ENCODE peak calls at places on chromosome 4, in four cellular contexts. T is WTC11; O is CD4-positive, alpha-beta memory T cell; M is CD8-positive, alpha-beta memory T cell. K is an unnamed sample.
A peak's percentile ranks its signal among the peaks of the same experiment; 100 is the strongest.

GRCh38 chr4:40954119-40954668 is 204.4 kb downstream of the NSUN7 start:
- DNase-seq in T (no peak), O (no peak), M (no peak), K (no peak)

GRCh38 chr4:26326791-26327190 is 6.0 kb downstream of the RBPJ start:
- DNase-seq in T (no peak), O (no peak), M (no peak), K (no peak)

GRCh38 chr4:40908297-40908696 is 158.5 kb downstream of the NSUN7 start:
- DNase-seq in T (peak; percentile 21), O (no peak), M (no peak), K (no peak)

GRCh38 chr4:165326831-165327210 is 648 bp upstream of the MSMO1 start:
- DNase-seq in T (peak; percentile 36), O (no peak), M (no peak), K (peak; percentile 32)

GRCh38 chr4:41204400-41204978 is 9.9 kb downstream of the APBB2 start:
- DNase-seq in T (no peak), O (no peak), M (no peak), K (no peak)

GRCh38 chr4:86356425-86356824 is 3.4 kb downstream of the MAPK10 start:
- DNase-seq in T (no peak), O (no peak), M (no peak), K (no peak)

GRCh38 chr4:146342600-146343192 is 128.4 kb downstream of the REELD1 start:
- DNase-seq in T (peak; percentile 8), O (peak; percentile 37), M (no peak), K (peak; percentile 64)

GRCh38 chr4:110088670-110089069 is 109.7 kb downstream of the ELOVL6 start:
- DNase-seq in T (no peak), O (no peak), M (no peak), K (no peak)

GRCh38 chr4:155566241-155566823 is 100.3 kb upstream of the GUCY1A1 start:
- DNase-seq in T (no peak), O (no peak), M (no peak), K (no peak)

GRCh38 chr4:153036931-153037330 is 100.8 kb downstream of the FHDC1 start:
- DNase-seq in T (no peak), O (no peak), M (no peak), K (no peak)

K was measured in T47D.